ENCODE peak calls at places on chromosomes 1 and 21, in eight cellular contexts. A is iPS-NIHi11; Z is COLO829; H is A172; D is EL; L is stimulated activated CD8-positive, alpha-beta memory T cell treated with anti-CD3 and anti-CD28 coated beads, Interleukin-7, amount 100 ng/mL, for 1 hour; U is astrocyte of the spinal cord; G is NCI-H345. O is an unnamed sample.

GRCh38 chr1:228082260-228082974 is at the start of gene ARF1:
- DNase-seq in A (peak), Z (peak), H (peak), D (peak), L (peak), U (peak), G (peak), O (no peak)

GRCh38 chr1:223230161-223230881 is 87.3 kb upstream of the TLR5 start:
- DNase-seq in A (no peak), Z (no peak), H (peak), D (peak), L (no peak), U (peak), G (no peak), O (no peak)

GRCh38 chr1:114540202-114540601 is 29.2 kb upstream of the TRIM33 start:
- DNase-seq in A (no peak), Z (no peak), H (no peak), D (no peak), L (no peak), U (no peak), G (no peak), O (no peak)

GRCh38 chr1:7940745-7941436 is at the start of gene TNFRSF9:
- DNase-seq in A (no peak), Z (no peak), H (peak), D (peak), L (peak), U (peak), G (no peak), O (no peak)

GRCh38 chr1:157968951-157969350 is 24.5 kb upstream of the KIRREL1 start:
- DNase-seq in A (no peak), Z (no peak), H (peak), D (peak), L (no peak), U (peak), G (no peak), O (no peak)

GRCh38 chr1:163090321-163090945 is 21.3 kb downstream of the RGS4 start:
- DNase-seq in A (no peak), Z (no peak), H (peak), D (peak), L (no peak), U (peak), G (no peak), O (no peak)

GRCh38 chr1:199909137-199909536 is 118.4 kb upstream of the NR5A2 start:
- DNase-seq in A (no peak), Z (no peak), H (peak), D (no peak), L (no peak), U (no peak), G (no peak), O (peak)

GRCh38 chr21:44729336-44730027 is 18.1 kb upstream of the TSPEAR start:
- DNase-seq in A (no peak), Z (no peak), H (no peak), D (no peak), L (no peak), U (no peak), G (no peak), O (no peak)

GRCh38 chr1:30256911-30257310 is 466.5 kb downstream of the MATN1 start:
- DNase-seq in A (no peak), Z (no peak), H (no peak), D (no peak), L (no peak), U (no peak), G (no peak), O (no peak)

GRCh38 chr1:22662318-22662717 is 9.3 kb downstream of the C1QB start:
- DNase-seq in A (peak), Z (no peak), H (peak), D (peak), L (no peak), U (no peak), G (peak), O (no peak)

GRCh38 chr1:8097077-8097799 is 71.1 kb upstream of the ERRFI1 start:
- DNase-seq in A (no peak), Z (no peak), H (peak), D (peak), L (no peak), U (peak), G (peak), O (no peak)

GRCh38 chr1:225467193-225468020 is 39.6 kb upstream of the LBR start:
- DNase-seq in A (no peak), Z (no peak), H (peak), D (no peak), L (peak), U (no peak), G (no peak), O (no peak)

GRCh38 chr1:66770694-66771093 is 18.4 kb downstream of the DYNLT5 start:
- DNase-seq in A (no peak), Z (no peak), H (no peak), D (no peak), L (no peak), U (no peak), G (no peak), O (no peak)

GRCh38 chr21:32392299-32392879 is 423 bp downstream of the URB1 start:
- DNase-seq in A (no peak), Z (no peak), H (peak), D (peak), L (no peak), U (peak), G (no peak), O (no peak)

GRCh38 chr1:109617291-109617801 is 2.1 kb downstream of the GNAT2 start:
- DNase-seq in A (peak), Z (peak), H (peak), D (peak), L (no peak), U (peak), G (no peak), O (peak)

GRCh38 chr1:77834771-77835334 is 53.6 kb upstream of the NEXN start:
- DNase-seq in A (no peak), Z (no peak), H (peak), D (peak), L (no peak), U (peak), G (peak), O (no peak)

GRCh38 chr1:205313681-205314308 is 7.8 kb downstream of the NUAK2 start:
- DNase-seq in A (peak), Z (no peak), H (no peak), D (peak), L (no peak), U (peak), G (peak), O (no peak)

GRCh38 chr1:114215426-114215825 is 61.8 kb upstream of the SYT6 start:
- DNase-seq in A (no peak), Z (no peak), H (no peak), D (no peak), L (no peak), U (no peak), G (no peak), O (no peak)

GRCh38 chr1:34824817-34825454 is 32.1 kb downstream of the GJA4 start:
- DNase-seq in A (no peak), Z (no peak), H (no peak), D (no peak), L (no peak), U (no peak), G (no peak), O (no peak)

GRCh38 chr1:85240659-85241058 is 18.8 kb downstream of the C1orf52 start:
- DNase-seq in A (no peak), Z (no peak), H (no peak), D (no peak), L (no peak), U (no peak), G (no peak), O (no peak)

GRCh38 chr1:59885160-59885832 is 41.3 kb downstream of the CYP2J2 start:
- DNase-seq in A (no peak), Z (no peak), H (no peak), D (no peak), L (no peak), U (no peak), G (no peak), O (no peak)

GRCh38 chr1:24714859-24715520 is 30.3 kb upstream of the CLIC4 start:
- DNase-seq in A (no peak), Z (peak), H (no peak), D (peak), L (no peak), U (peak), G (no peak), O (no peak)

GRCh38 chr1:216582151-216582550 is 141.1 kb downstream of the ESRRG start:
- DNase-seq in A (no peak), Z (no peak), H (no peak), D (no peak), L (no peak), U (no peak), G (no peak), O (no peak)

GRCh38 chr1:53715478-53715877 is 23.5 kb downstream of the GLIS1 start:
- DNase-seq in A (peak), Z (no peak), H (no peak), D (no peak), L (no peak), U (no peak), G (no peak), O (no peak)

GRCh38 chr1:178651742-178652141 is 73.3 kb upstream of the RALGPS2 start:
- DNase-seq in A (no peak), Z (no peak), H (no peak), D (no peak), L (no peak), U (peak), G (no peak), O (no peak)

GRCh38 chr1:32894019-32894600 is 7.1 kb downstream of the TMEM54 start:
- DNase-seq in A (peak), Z (no peak), H (no peak), D (no peak), L (no peak), U (no peak), G (peak), O (no peak)

GRCh38 chr1:10679521-10680220 is 116.8 kb downstream of the CASZ1 start:
- DNase-seq in A (peak), Z (peak), H (peak), D (peak), L (no peak), U (peak), G (peak), O (no peak)

GRCh38 chr1:117817629-117818028 is 111.8 kb downstream of the GDAP2 start:
- DNase-seq in A (no peak), Z (no peak), H (no peak), D (no peak), L (no peak), U (no peak), G (no peak), O (no peak)

GRCh38 chr1:1833916-1834325 is 55.7 kb upstream of the NADK start:
- DNase-seq in A (no peak), Z (no peak), H (no peak), D (no peak), L (no peak), U (peak), G (no peak), O (no peak)

GRCh38 chr21:41283211-41283818 is 33.3 kb upstream of the FAM3B start:
- DNase-seq in A (peak), Z (peak), H (peak), D (peak), L (no peak), U (peak), G (peak), O (peak)

GRCh38 chr21:41707231-41707988 is 59.4 kb downstream of the RIPK4 start:
- DNase-seq in A (no peak), Z (no peak), H (peak), D (no peak), L (no peak), U (no peak), G (peak), O (no peak)

GRCh38 chr1:232047473-232047872 is 420.9 kb downstream of the DISC1 start:
- DNase-seq in A (no peak), Z (no peak), H (no peak), D (no peak), L (no peak), U (no peak), G (no peak), O (no peak)

O was measured in glomerular endothelial cell.